ENCODE peak calls at places on chromosomes 13 and 19, in four cellular contexts. One of them, this sample, is unnamed.
A peak's percentile ranks its signal among the peaks of the same experiment; 100 is the strongest.

GRCh38 chr19:903266-903797 is 9.7 kb downstream of the R3HDM4 start:
- DNase-seq in IMR-90: peak; percentile 19
- DNase-seq in K562: peak; percentile 67
- DNase-seq in endothelial cell of umbilical vein: no peak
- DNase-seq in this sample: no peak

GRCh38 chr19:46788101-46788967 is at the start of gene SLC1A5:
- DNase-seq in IMR-90: peak; percentile 96
- DNase-seq in K562: peak; percentile 99
- DNase-seq in endothelial cell of umbilical vein: peak; percentile 96
- DNase-seq in this sample: no peak

GRCh38 chr13:40402931-40403412 is 263.5 kb downstream of the FOXO1 start:
- DNase-seq in IMR-90: peak; percentile 49
- DNase-seq in K562: no peak
- DNase-seq in endothelial cell of umbilical vein: peak; percentile 91
- DNase-seq in this sample: no peak

GRCh38 chr13:20191311-20191901 is 1.3 kb downstream of the GJB2 start:
- DNase-seq in IMR-90: no peak
- DNase-seq in K562: no peak
- DNase-seq in endothelial cell of umbilical vein: no peak
- DNase-seq in this sample: no peak

GRCh38 chr19:48117515-48118330 is 7.1 kb upstream of the PLA2G4C start:
- DNase-seq in IMR-90: no peak
- DNase-seq in K562: no peak
- DNase-seq in endothelial cell of umbilical vein: no peak
- DNase-seq in this sample: no peak

GRCh38 chr13:114068723-114069322 is 63.6 kb downstream of the RASA3 start:
- DNase-seq in IMR-90: peak; percentile 77
- DNase-seq in K562: no peak
- DNase-seq in endothelial cell of umbilical vein: peak; percentile 53
- DNase-seq in this sample: no peak

GRCh38 chr13:72805663-72806341 is 23.9 kb downstream of the PIBF1 start:
- DNase-seq in IMR-90: no peak
- DNase-seq in K562: no peak
- DNase-seq in endothelial cell of umbilical vein: no peak
- DNase-seq in this sample: no peak

GRCh38 chr13:93289842-93290241 is 63.2 kb downstream of the GPC6 start:
- DNase-seq in IMR-90: no peak
- DNase-seq in K562: no peak
- DNase-seq in endothelial cell of umbilical vein: no peak
- DNase-seq in this sample: no peak

GRCh38 chr13:80100636-80101035 is 240.3 kb downstream of the SPRY2 start:
- DNase-seq in IMR-90: peak; percentile 53
- DNase-seq in K562: no peak
- DNase-seq in endothelial cell of umbilical vein: no peak
- DNase-seq in this sample: no peak

GRCh38 chr19:43555185-43555770 is 20.0 kb downstream of the XRCC1 start:
- DNase-seq in IMR-90: peak; percentile 66
- DNase-seq in K562: peak; percentile 83
- DNase-seq in endothelial cell of umbilical vein: peak; percentile 70
- DNase-seq in this sample: no peak

GRCh38 chr19:6198896-6199239 is 63.4 kb downstream of the ACSBG2 start:
- DNase-seq in IMR-90: no peak
- DNase-seq in K562: no peak
- DNase-seq in endothelial cell of umbilical vein: no peak
- DNase-seq in this sample: no peak

GRCh38 chr13:80249906-80250513 is 90.9 kb downstream of the SPRY2 start:
- DNase-seq in IMR-90: no peak
- DNase-seq in K562: no peak
- DNase-seq in endothelial cell of umbilical vein: peak; percentile 36
- DNase-seq in this sample: no peak

GRCh38 chr19:35216833-35217707 is 11.5 kb downstream of the FAM187B start:
- DNase-seq in IMR-90: no peak
- DNase-seq in K562: peak; percentile 57
- DNase-seq in endothelial cell of umbilical vein: no peak
- DNase-seq in this sample: no peak

GRCh38 chr13:93116809-93117208 is 109.8 kb upstream of the GPC6 start:
- DNase-seq in IMR-90: no peak
- DNase-seq in K562: no peak
- DNase-seq in endothelial cell of umbilical vein: no peak
- DNase-seq in this sample: no peak

GRCh38 chr13:81957121-81957520 is 1616.2 kb upstream of the SPRY2 start:
- DNase-seq in IMR-90: no peak
- DNase-seq in K562: no peak
- DNase-seq in endothelial cell of umbilical vein: no peak
- DNase-seq in this sample: no peak

GRCh38 chr19:571127-571974 is 1.0 kb upstream of the BSG start:
- DNase-seq in IMR-90: peak; percentile 35
- DNase-seq in K562: peak; percentile 74
- DNase-seq in endothelial cell of umbilical vein: peak; percentile 60
- DNase-seq in this sample: no peak

GRCh38 chr13:114143806-114144605 is 11.6 kb upstream of the RASA3 start:
- DNase-seq in IMR-90: no peak
- DNase-seq in K562: peak; percentile 47
- DNase-seq in endothelial cell of umbilical vein: no peak
- DNase-seq in this sample: no peak

GRCh38 chr19:30593358-30593757 is 221.2 kb downstream of the ZNF536 start:
- DNase-seq in IMR-90: no peak
- DNase-seq in K562: no peak
- DNase-seq in endothelial cell of umbilical vein: no peak
- DNase-seq in this sample: no peak

GRCh38 chr19:53246498-53246897 is 8.2 kb downstream of the ZNF677 start:
- DNase-seq in IMR-90: no peak
- DNase-seq in K562: no peak
- DNase-seq in endothelial cell of umbilical vein: no peak
- DNase-seq in this sample: no peak
- H3K9me3 ChIP-seq in IMR-90: peaks cover 31% of the 10 kb centered on the region
- H3K9me3 ChIP-seq in K562: no peaks in the 10 kb centered on the region
- H3K9me3 ChIP-seq in endothelial cell of umbilical vein: peaks cover 4% of the 10 kb centered on the region
- H3K9me3 ChIP-seq in this sample: peaks cover 7% of the 10 kb centered on the region

GRCh38 chr13:98997738-98998641 is 20.1 kb upstream of the DOCK9 start:
- DNase-seq in IMR-90: no peak
- DNase-seq in K562: no peak
- DNase-seq in endothelial cell of umbilical vein: no peak
- DNase-seq in this sample: peak; percentile 76
- H3K9me1 ChIP-seq in IMR-90: peaks cover 7% of the 10 kb centered on the region
- H3K9me1 ChIP-seq in K562: peaks cover 4% of the 10 kb centered on the region
- H3K9me1 ChIP-seq in endothelial cell of umbilical vein: no peaks in the 10 kb centered on the region
- H3K9me1 ChIP-seq in this sample: no peaks in the 10 kb centered on the region

DNA sequence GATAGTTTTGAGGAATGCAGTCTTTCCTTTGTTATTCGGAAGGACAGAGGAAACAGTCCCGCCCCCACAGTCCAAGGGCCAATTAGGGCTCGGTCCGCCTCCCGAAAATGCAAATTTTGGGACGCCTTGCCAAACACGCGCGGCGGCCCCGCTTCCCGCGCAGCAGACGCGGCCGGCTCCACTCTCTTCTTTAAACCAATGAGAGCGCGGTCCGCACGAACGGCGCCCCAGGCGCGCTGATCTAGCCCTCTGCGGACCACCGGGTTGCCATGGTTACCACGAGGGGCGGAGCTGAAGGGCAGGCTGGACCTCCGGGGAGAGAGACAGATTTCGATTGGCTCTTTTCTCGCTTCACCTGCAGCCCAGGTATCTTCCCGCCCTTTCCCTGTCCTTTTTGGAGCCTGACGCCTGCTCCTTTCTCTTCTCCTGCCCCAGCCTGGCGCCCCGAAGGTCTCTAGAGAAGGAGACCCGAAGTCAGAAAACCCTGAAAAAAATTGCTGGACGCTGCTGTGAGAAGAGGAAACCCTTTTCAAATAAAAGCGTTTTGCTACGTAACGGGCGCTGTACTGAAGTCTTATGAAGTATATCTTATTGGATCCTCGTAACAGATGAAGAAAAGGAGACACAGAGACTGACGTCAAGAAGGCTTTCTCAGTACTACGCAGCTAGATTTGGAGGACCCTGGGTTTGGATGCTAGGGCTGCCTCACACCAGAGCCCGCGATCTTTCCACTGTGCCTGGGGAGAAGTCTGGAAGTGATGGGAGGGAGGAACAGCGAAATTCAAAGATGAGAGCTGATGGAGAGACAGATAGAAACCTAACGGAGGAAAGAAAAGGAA is 2.0 kb downstream of the PTH2 start:
- DNase-seq in IMR-90: peak; percentile 17
- DNase-seq in K562: peak; percentile 92
- DNase-seq in endothelial cell of umbilical vein: peak; percentile 50
- DNase-seq in this sample: no peak
- H2AFZ ChIP-seq in IMR-90: no peak overlapping the region
- H2AFZ ChIP-seq in K562: peak overlapping the region; percentile 85
- H2AFZ ChIP-seq in endothelial cell of umbilical vein: no peak overlapping the region
- H2AFZ ChIP-seq in this sample: no peak overlapping the region

GRCh38 chr19:11944656-11945055 is 19.7 kb downstream of the ZNF700 start:
- DNase-seq in IMR-90: no peak
- DNase-seq in K562: no peak
- DNase-seq in endothelial cell of umbilical vein: no peak
- DNase-seq in this sample: no peak
- H3K9me3 ChIP-seq in IMR-90: peaks cover 84% of the 10 kb centered on the region
- H3K9me3 ChIP-seq in K562: peaks cover 62% of the 10 kb centered on the region
- H3K9me3 ChIP-seq in endothelial cell of umbilical vein: peaks cover 22% of the 10 kb centered on the region
- H3K9me3 ChIP-seq in this sample: peaks cover 42% of the 10 kb centered on the region